ENCODE peak calls at places on chromosomes 3 and 15, in six cellular contexts. One of them, this sample, is unnamed.

GRCh38 chr15:39434751-39435238 is 146.1 kb upstream of the THBS1 start:
- DNase-seq in transverse colon: no peak
- DNase-seq in ovary: no peak
- DNase-seq in stomach: no peak
- DNase-seq in prostate gland: no peak
- DNase-seq in A549: no peak
- DNase-seq in this sample: no peak

GRCh38 chr15:40500584-40501330 is 30.0 kb downstream of the CHST14 start:
- DNase-seq in ovary: no peak
- DNase-seq in stomach: no peak
- DNase-seq in transverse colon: no peak
- DNase-seq in A549: no peak
- DNase-seq in prostate gland: no peak
- DNase-seq in this sample: no peak

GRCh38 chr15:31136612-31137328 is 35.2 kb upstream of the TRPM1 start:
- DNase-seq in transverse colon: no peak
- DNase-seq in stomach: no peak
- DNase-seq in ovary: no peak
- DNase-seq in A549: no peak
- DNase-seq in prostate gland: no peak
- DNase-seq in this sample: no peak

GRCh38 chr3:196688349-196688748 is 23.7 kb downstream of the CEP19 start:
- DNase-seq in stomach: no peak
- DNase-seq in prostate gland: no peak
- DNase-seq in A549: no peak
- DNase-seq in transverse colon: peak
- DNase-seq in ovary: no peak
- DNase-seq in this sample: peak

GRCh38 chr3:133944641-133945441 is 49.2 kb upstream of the RAB6B start:
- DNase-seq in transverse colon: no peak
- DNase-seq in prostate gland: peak
- DNase-seq in A549: no peak
- DNase-seq in ovary: no peak
- DNase-seq in stomach: no peak
- DNase-seq in this sample: no peak

GRCh38 chr3:56681963-56682457 is 1.1 kb downstream of the TASOR start:
- DNase-seq in transverse colon: no peak
- DNase-seq in ovary: no peak
- DNase-seq in stomach: no peak
- DNase-seq in A549: no peak
- DNase-seq in prostate gland: no peak
- DNase-seq in this sample: no peak

GRCh38 chr3:183555541-183556081 is at the start of gene KLHL6:
- DNase-seq in transverse colon: peak
- DNase-seq in ovary: no peak
- DNase-seq in stomach: peak
- DNase-seq in prostate gland: no peak
- DNase-seq in A549: no peak
- DNase-seq in this sample: peak

GRCh38 chr3:53888229-53888628 is 3.4 kb downstream of the SELENOK start:
- DNase-seq in transverse colon: no peak
- DNase-seq in prostate gland: no peak
- DNase-seq in stomach: no peak
- DNase-seq in ovary: no peak
- DNase-seq in A549: no peak
- DNase-seq in this sample: no peak

GRCh38 chr3:16290007-16290826 is 25.2 kb downstream of the OXNAD1 start:
- DNase-seq in transverse colon: peak
- DNase-seq in stomach: peak
- DNase-seq in prostate gland: no peak
- DNase-seq in ovary: peak
- DNase-seq in A549: peak
- DNase-seq in this sample: peak

GRCh38 chr3:14296352-14296751 is 106.1 kb upstream of the SLC6A6 start:
- DNase-seq in prostate gland: no peak
- DNase-seq in ovary: no peak
- DNase-seq in A549: no peak
- DNase-seq in transverse colon: no peak
- DNase-seq in stomach: no peak
- DNase-seq in this sample: no peak

GRCh38 chr3:112653209-112653871 is 12.4 kb upstream of the CCDC80 start:
- DNase-seq in ovary: no peak
- DNase-seq in transverse colon: no peak
- DNase-seq in A549: peak
- DNase-seq in prostate gland: no peak
- DNase-seq in stomach: no peak
- DNase-seq in this sample: no peak

DNA sequence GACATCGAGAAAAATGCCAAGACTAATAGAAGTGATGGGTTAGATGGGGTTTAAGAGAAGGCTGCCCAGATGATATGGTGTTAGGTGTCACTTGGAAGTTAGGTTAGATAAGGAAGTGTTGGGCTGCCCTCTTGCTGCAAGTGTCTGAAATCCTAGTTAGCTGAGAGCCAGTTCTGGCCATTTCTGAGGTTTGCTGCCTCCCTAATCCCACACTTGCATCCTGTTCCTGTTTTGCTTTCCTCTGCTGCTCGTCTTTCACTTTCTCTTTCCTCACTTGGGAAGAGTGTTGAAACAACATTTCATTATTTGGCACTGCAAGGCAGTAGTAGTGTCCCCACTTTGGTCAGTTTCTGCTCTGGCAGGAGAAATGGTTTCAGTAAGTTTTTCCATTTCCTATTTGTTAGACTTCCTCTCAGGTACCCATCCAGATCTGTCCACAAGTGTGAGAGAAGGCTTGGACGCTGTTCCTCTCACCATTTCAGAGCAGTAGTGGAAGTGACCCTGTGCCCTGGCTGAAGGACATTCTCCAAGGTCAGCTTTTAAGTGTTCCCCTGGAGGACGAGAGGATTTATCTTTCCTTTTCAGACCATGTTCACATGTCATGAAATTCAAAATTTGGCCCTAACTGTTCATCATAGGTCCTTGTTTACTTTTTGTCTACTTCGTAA is 93.3 kb downstream of the ADAMTSL3 start:
- DNase-seq in ovary: peak
- DNase-seq in stomach: no peak
- DNase-seq in transverse colon: no peak
- DNase-seq in prostate gland: peak
- DNase-seq in A549: no peak
- DNase-seq in this sample: peak
- TF ChIP-seq CTCF in ovary: no peak
- TF ChIP-seq CTCF in stomach: peak
- TF ChIP-seq CTCF in transverse colon: no peak
- TF ChIP-seq CTCF in prostate gland: no peak
- TF ChIP-seq CTCF in A549: no peak
- TF ChIP-seq CTCF in this sample: no peak

DNA sequence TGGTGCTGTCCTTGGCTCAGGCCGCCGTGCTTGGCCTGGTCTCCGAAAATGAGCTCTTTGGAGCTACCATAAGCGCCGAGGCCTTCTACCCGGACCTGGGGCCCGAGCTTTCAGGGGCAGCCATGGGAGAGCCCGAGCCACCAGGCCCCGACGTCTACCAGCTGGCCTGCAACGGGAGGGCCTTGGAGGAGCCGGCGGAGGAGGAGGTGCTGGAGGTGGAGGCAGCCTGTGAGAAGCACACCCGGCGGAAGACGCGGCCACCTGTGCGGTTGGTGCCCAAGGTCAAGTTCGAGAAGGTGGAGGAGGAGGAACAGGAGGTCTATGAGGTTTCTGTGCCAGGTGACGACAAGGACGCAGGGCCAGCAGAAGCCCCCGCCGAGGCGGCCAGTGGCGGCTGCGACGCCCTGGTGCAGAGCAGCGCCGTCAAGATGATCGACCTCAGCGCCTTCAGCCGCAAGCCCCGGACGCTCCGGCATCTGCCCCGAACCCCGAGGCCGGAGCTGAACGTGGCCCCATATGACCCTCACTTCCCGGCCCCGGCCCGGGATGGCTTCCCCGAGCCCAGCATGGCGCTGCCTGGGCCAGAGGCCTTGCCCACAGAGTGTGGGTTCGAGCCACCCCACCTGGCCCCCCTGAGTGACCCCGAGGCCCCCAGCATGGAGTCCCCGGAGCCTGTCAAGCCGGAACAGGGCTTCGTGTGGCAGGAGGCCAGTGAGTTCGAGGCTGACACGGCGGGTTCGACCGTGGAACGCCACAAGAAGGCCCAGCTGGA is 34.9 kb downstream of the IDH2 start:
- DNase-seq in prostate gland: no peak
- DNase-seq in transverse colon: no peak
- DNase-seq in ovary: no peak
- DNase-seq in A549: no peak
- DNase-seq in stomach: no peak
- DNase-seq in this sample: no peak
- TF ChIP-seq POLR2A in prostate gland: no peak
- TF ChIP-seq POLR2A in transverse colon: no peak
- TF ChIP-seq POLR2A in ovary: no peak
- TF ChIP-seq POLR2A in A549: no peak
- TF ChIP-seq POLR2A in stomach: no peak
- TF ChIP-seq POLR2A in this sample: no peak

GRCh38 chr3:96814581-96815567 is at the start of gene EPHA6:
- DNase-seq in ovary: peak
- DNase-seq in transverse colon: no peak
- DNase-seq in stomach: no peak
- DNase-seq in A549: no peak
- DNase-seq in prostate gland: no peak
- DNase-seq in this sample: peak

GRCh38 chr3:96813820-96814580 is 394 bp upstream of the EPHA6 start:
- DNase-seq in stomach: peak
- DNase-seq in ovary: peak
- DNase-seq in transverse colon: peak
- DNase-seq in A549: peak
- DNase-seq in prostate gland: peak
- DNase-seq in this sample: peak

DNA sequence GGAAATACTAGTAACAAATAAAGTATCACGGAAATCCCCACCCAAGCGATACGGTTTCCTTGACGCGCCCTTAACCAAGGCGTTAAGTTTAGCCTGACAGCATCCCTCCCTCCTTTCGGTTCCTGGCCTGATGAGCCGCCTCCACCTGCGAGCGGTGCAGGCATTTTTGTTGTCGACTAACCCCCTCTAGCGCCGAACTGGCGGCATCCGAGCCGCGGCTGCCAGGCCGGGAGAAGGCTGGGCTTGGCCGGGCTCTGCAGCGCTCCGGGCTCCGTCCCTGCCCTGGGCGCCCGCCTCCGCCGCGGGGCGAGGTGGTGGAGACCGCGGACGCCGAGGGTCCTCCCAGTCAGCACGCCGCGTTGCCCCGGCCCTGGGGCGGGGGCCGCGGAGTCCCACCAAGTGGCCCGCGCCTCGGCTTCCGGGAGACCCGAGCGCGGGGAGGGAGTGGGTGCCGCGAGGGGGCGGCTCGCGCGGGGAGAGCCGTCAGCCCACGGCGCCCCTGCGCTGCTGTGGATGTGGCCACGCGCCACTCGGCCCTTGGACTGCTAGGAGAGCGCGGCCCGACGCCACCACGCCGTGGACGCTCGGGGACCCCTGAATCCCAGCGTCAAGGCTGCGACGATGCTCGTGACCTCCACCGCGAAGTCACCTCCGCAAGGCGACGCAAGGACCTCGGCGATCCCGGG is 1.1 kb upstream of the EPHA6 start:
- DNase-seq in stomach: peak
- DNase-seq in transverse colon: peak
- DNase-seq in prostate gland: peak
- DNase-seq in ovary: peak
- DNase-seq in A549: peak
- DNase-seq in this sample: peak
- TF ChIP-seq CTCF in stomach: peak
- TF ChIP-seq CTCF in transverse colon: peak
- TF ChIP-seq CTCF in prostate gland: no peak
- TF ChIP-seq CTCF in ovary: peak
- TF ChIP-seq CTCF in A549: peak
- TF ChIP-seq CTCF in this sample: no peak

GRCh38 chr3:38453914-38454178 is 156 bp downstream of the ACVR2B start:
- DNase-seq in transverse colon: no peak
- DNase-seq in stomach: no peak
- DNase-seq in ovary: no peak
- DNase-seq in A549: no peak
- DNase-seq in prostate gland: no peak
- DNase-seq in this sample: no peak

GRCh38 chr3:38455639-38456430 is 2.1 kb downstream of the ACVR2B start:
- DNase-seq in transverse colon: no peak
- DNase-seq in prostate gland: no peak
- DNase-seq in A549: no peak
- DNase-seq in stomach: no peak
- DNase-seq in ovary: peak
- DNase-seq in this sample: peak

GRCh38 chr3:38453075-38453913 is at the start of gene ACVR2B:
- DNase-seq in prostate gland: peak
- DNase-seq in transverse colon: peak
- DNase-seq in A549: peak
- DNase-seq in stomach: peak
- DNase-seq in ovary: peak
- DNase-seq in this sample: peak

GRCh38 chr3:38454179-38454883 is 641 bp downstream of the ACVR2B start:
- DNase-seq in A549: peak
- DNase-seq in stomach: peak
- DNase-seq in transverse colon: peak
- DNase-seq in prostate gland: peak
- DNase-seq in ovary: peak
- DNase-seq in this sample: peak

DNA sequence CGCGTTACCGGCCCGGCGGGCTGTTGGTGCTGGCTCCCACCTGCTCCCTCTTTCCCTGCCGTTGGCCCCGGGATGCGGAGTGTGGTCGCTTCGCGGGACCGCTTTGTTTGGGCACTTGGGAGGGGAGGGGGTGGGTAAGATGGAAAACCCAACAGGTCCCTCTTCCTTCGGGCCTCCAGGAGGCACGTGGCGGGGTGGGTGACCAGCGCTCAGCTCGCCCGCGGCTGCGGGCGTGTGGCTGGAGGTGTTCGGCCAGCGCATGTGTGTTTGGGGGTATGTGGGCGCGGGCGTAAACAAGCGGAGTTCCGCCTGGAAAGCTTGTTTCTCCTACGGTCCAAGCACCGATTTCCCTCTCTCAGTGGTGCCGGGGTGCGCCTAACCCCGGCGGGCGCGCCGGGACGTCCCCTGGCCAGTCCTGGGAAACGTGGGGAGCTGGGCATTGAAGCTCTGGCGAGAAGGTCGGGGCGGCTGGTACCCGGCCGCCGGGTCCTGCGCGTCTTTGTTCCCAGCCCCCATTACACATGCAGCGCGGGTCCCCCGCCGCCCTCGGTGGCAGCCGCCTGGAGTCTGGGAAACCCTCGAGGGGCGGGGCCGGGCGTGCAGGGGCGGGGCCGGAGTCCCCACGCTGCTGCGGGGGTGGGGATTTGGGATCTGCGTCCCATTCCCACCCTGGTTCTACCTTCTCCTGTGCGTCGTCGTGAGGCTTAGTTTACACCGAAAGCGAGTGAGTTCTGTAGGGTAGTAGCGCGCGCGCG is 1.4 kb downstream of the ACVR2B start:
- DNase-seq in stomach: peak
- DNase-seq in prostate gland: peak
- DNase-seq in transverse colon: peak
- DNase-seq in ovary: peak
- DNase-seq in A549: peak
- DNase-seq in this sample: peak
- TF ChIP-seq POLR2A in stomach: peak
- TF ChIP-seq POLR2A in prostate gland: peak
- TF ChIP-seq POLR2A in transverse colon: no peak
- TF ChIP-seq POLR2A in ovary: peak
- TF ChIP-seq POLR2A in A549: peak
- TF ChIP-seq POLR2A in this sample: no peak

This sample was measured in thyroid gland.